ENCODE peak calls at places on chromosome 17, in four cellular contexts. One of them, this sample, is unnamed.

GRCh38 chr17:51166987-51167931 is 1.0 kb downstream of the NME2 start:
- DNase-seq in A549: peak
- DNase-seq in OCI-LY7: peak
- DNase-seq in uterus: no peak
- DNase-seq in this sample: peak

GRCh38 chr17:80795737-80796136 is 195.9 kb upstream of the CHMP6 start:
- DNase-seq in A549: no peak
- DNase-seq in OCI-LY7: no peak
- DNase-seq in uterus: no peak
- DNase-seq in this sample: no peak

GRCh38 chr17:45248132-45248936 is 13.6 kb downstream of the SPATA32 start:
- DNase-seq in A549: peak
- DNase-seq in OCI-LY7: peak
- DNase-seq in uterus: no peak
- DNase-seq in this sample: peak

GRCh38 chr17:44738214-44738906 is 20.4 kb upstream of the ADAM11 start:
- DNase-seq in A549: no peak
- DNase-seq in OCI-LY7: no peak
- DNase-seq in uterus: no peak
- DNase-seq in this sample: peak

GRCh38 chr17:72258711-72259110 is 137.9 kb downstream of the SOX9 start:
- DNase-seq in A549: no peak
- DNase-seq in OCI-LY7: no peak
- DNase-seq in uterus: no peak
- DNase-seq in this sample: no peak

GRCh38 chr17:2271985-2272702 is 31.4 kb downstream of the SMG6 start:
- DNase-seq in A549: no peak
- DNase-seq in OCI-LY7: no peak
- DNase-seq in uterus: no peak
- DNase-seq in this sample: no peak

GRCh38 chr17:1074886-1075665 is 78.1 kb downstream of the TIMM22 start:
- DNase-seq in A549: no peak
- DNase-seq in OCI-LY7: no peak
- DNase-seq in uterus: no peak
- DNase-seq in this sample: no peak

GRCh38 chr17:49521521-49522185 is 26.6 kb downstream of the NGFR start:
- DNase-seq in A549: no peak
- DNase-seq in OCI-LY7: no peak
- DNase-seq in uterus: peak
- DNase-seq in this sample: no peak

GRCh38 chr17:82655038-82655479 is 6.8 kb upstream of the WDR45B start:
- DNase-seq in A549: no peak
- DNase-seq in OCI-LY7: no peak
- DNase-seq in uterus: no peak
- DNase-seq in this sample: no peak

GRCh38 chr17:73155410-73156165 is 9.2 kb upstream of the SSTR2 start:
- DNase-seq in A549: no peak
- DNase-seq in OCI-LY7: no peak
- DNase-seq in uterus: no peak
- DNase-seq in this sample: no peak

GRCh38 chr17:43094129-43094834 is 30.9 kb downstream of the BRCA1 start:
- DNase-seq in A549: no peak
- DNase-seq in OCI-LY7: no peak
- DNase-seq in uterus: no peak
- DNase-seq in this sample: no peak

GRCh38 chr17:74180336-74180735 is 23.1 kb upstream of the RPL38 start:
- DNase-seq in A549: no peak
- DNase-seq in OCI-LY7: no peak
- DNase-seq in uterus: no peak
- DNase-seq in this sample: no peak

GRCh38 chr17:36608794-36609497 is 7.6 kb downstream of the MRM1 start:
- DNase-seq in A549: no peak
- DNase-seq in OCI-LY7: peak
- DNase-seq in uterus: peak
- DNase-seq in this sample: no peak

GRCh38 chr17:81322271-81323082 is 27.4 kb upstream of the SLC38A10 start:
- DNase-seq in A549: peak
- DNase-seq in OCI-LY7: peak
- DNase-seq in uterus: no peak
- DNase-seq in this sample: peak

GRCh38 chr17:2075336-2076056 is 20.6 kb downstream of the HIC1 start:
- DNase-seq in A549: no peak
- DNase-seq in OCI-LY7: no peak
- DNase-seq in uterus: peak
- DNase-seq in this sample: no peak

GRCh38 chr17:70138309-70138865 is 30.9 kb upstream of the KCNJ2 start:
- DNase-seq in A549: no peak
- DNase-seq in OCI-LY7: no peak
- DNase-seq in uterus: no peak
- DNase-seq in this sample: no peak

GRCh38 chr17:8954339-8954738 is 11.2 kb downstream of the PIK3R5 start:
- DNase-seq in A549: no peak
- DNase-seq in OCI-LY7: peak
- DNase-seq in uterus: peak
- DNase-seq in this sample: no peak

GRCh38 chr17:50037321-50038107 is 18.4 kb upstream of the ITGA3 start:
- DNase-seq in A549: no peak
- DNase-seq in OCI-LY7: no peak
- DNase-seq in uterus: peak
- DNase-seq in this sample: no peak

GRCh38 chr17:41782142-41782541 is 4.4 kb downstream of the JUP start:
- DNase-seq in A549: no peak
- DNase-seq in OCI-LY7: no peak
- DNase-seq in uterus: peak
- DNase-seq in this sample: no peak

GRCh38 chr17:72950236-72950931 is 142.1 kb downstream of the SLC39A11 start:
- DNase-seq in A549: no peak
- DNase-seq in OCI-LY7: no peak
- DNase-seq in uterus: no peak
- DNase-seq in this sample: no peak

GRCh38 chr17:33240397-33240796 is 52.7 kb downstream of the ASIC2 start:
- DNase-seq in A549: no peak
- DNase-seq in OCI-LY7: no peak
- DNase-seq in uterus: no peak
- DNase-seq in this sample: no peak

GRCh38 chr17:81931189-81931556 is 3.6 kb upstream of the MAFG start:
- DNase-seq in A549: no peak
- DNase-seq in OCI-LY7: no peak
- DNase-seq in uterus: no peak
- DNase-seq in this sample: no peak

GRCh38 chr17:48283390-48283789 is 146.6 kb downstream of the SKAP1 start:
- DNase-seq in A549: no peak
- DNase-seq in OCI-LY7: no peak
- DNase-seq in uterus: no peak
- DNase-seq in this sample: no peak

GRCh38 chr17:59361386-59361785 is 29.9 kb downstream of the YPEL2 start:
- DNase-seq in A549: no peak
- DNase-seq in OCI-LY7: no peak
- DNase-seq in uterus: no peak
- DNase-seq in this sample: no peak

GRCh38 chr17:66185842-66186241 is 6.1 kb downstream of the CEP112 start:
- DNase-seq in A549: no peak
- DNase-seq in OCI-LY7: no peak
- DNase-seq in uterus: no peak
- DNase-seq in this sample: no peak

GRCh38 chr17:50952889-50953288 is 86.7 kb upstream of the TOB1 start:
- DNase-seq in A549: no peak
- DNase-seq in OCI-LY7: no peak
- DNase-seq in uterus: no peak
- DNase-seq in this sample: no peak

GRCh38 chr17:72494576-72494975 is 373.8 kb downstream of the SOX9 start:
- DNase-seq in A549: no peak
- DNase-seq in OCI-LY7: no peak
- DNase-seq in uterus: no peak
- DNase-seq in this sample: no peak

GRCh38 chr17:12958786-12959185 is 59.0 kb downstream of the ELAC2 start:
- DNase-seq in A549: no peak
- DNase-seq in OCI-LY7: no peak
- DNase-seq in uterus: no peak
- DNase-seq in this sample: no peak

GRCh38 chr17:48610282-48611211 is at the start of gene HOXB7:
- DNase-seq in A549: peak
- DNase-seq in OCI-LY7: peak
- DNase-seq in uterus: no peak
- DNase-seq in this sample: peak

DNA sequence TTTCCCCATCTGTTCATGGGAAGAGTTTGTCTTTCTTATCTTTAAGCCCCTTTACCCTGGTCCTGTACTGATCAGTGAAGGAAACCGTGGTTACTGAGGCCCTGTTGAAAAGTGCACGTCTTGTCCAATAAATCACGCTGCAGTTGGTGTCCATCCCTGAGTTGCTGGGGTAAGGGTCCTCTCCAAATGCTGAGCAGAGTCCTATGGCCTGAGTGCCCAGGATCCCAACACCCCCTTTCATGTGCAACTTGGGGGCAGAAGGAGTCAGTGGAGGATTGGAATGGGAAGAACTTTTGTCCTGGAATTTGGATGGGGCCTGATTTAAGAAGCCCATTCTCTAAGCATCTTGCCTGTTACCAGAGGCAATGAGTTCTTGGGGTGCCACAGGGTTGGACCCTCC is 7.0 kb upstream of the TBX2 start:
- DNase-seq in A549: no peak
- DNase-seq in OCI-LY7: no peak
- DNase-seq in uterus: no peak
- DNase-seq in this sample: no peak
- TF ChIP-seq CTCF in A549: no peak
- TF ChIP-seq CTCF in OCI-LY7: no peak
- TF ChIP-seq CTCF in uterus: no peak
- TF ChIP-seq CTCF in this sample: no peak

GRCh38 chr17:68057531-68057952 is 22.0 kb downstream of the KPNA2 start:
- DNase-seq in A549: no peak
- DNase-seq in OCI-LY7: peak
- DNase-seq in uterus: no peak
- DNase-seq in this sample: no peak
- TF ChIP-seq CTCF in A549: peak
- TF ChIP-seq CTCF in OCI-LY7: peak
- TF ChIP-seq CTCF in uterus: peak
- TF ChIP-seq CTCF in this sample: peak

GRCh38 chr17:75661531-75661930 is 5.4 kb downstream of the RECQL5 start:
- DNase-seq in A549: no peak
- DNase-seq in OCI-LY7: no peak
- DNase-seq in uterus: no peak
- DNase-seq in this sample: no peak
- TF ChIP-seq CTCF in A549: no peak
- TF ChIP-seq CTCF in OCI-LY7: no peak
- TF ChIP-seq CTCF in uterus: no peak
- TF ChIP-seq CTCF in this sample: no peak

DNA sequence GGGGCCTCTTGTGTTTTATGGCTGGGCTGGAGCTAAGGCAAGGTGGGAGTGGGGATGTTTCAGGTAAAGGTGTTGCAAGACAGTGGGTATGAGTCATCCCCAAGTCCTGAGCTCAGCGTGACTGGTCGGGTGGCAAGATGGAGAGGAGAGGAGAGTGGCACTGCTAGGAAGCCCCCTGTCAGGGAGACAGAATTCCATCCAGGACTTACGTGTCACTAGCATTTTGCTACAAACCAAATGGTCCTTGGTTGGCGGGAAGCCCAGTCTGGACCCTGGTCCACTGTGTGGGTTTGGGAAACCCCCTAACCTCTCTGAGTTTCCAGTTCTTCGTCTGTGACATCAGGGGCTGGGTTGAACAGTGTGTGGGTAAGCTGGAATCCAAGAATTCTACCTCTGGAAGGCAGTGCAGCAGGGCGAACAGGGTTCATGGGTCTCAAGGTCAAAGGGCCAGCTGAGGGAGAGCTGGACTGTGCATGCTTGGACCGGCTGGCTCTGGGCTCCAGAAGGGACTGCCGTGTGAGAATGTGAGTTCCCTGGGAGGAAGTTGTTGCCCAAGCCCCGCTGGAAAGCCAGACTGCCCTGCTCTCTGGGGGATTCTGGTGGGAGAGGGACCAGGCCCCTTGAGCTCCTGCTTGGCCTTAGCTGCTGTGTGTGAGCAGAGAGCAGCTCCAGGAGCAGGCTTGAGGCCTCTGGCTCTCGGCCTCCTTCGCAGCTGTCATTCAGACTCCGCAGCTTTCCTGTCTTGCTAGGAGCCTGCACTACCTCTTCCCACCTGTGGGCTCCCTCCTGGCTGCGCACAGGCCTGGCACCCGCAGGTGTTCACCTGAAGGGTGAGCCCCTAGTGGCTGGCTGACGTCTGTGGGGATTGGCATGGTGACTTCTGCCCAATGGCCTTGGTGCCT is 84.5 kb downstream of the NT5M start:
- DNase-seq in A549: peak
- DNase-seq in OCI-LY7: peak
- DNase-seq in uterus: no peak
- DNase-seq in this sample: no peak
- TF ChIP-seq CTCF in A549: peak
- TF ChIP-seq CTCF in OCI-LY7: peak
- TF ChIP-seq CTCF in uterus: no peak
- TF ChIP-seq CTCF in this sample: peak

GRCh38 chr17:37735165-37735564 is 9.7 kb downstream of the HNF1B start:
- DNase-seq in A549: no peak
- DNase-seq in OCI-LY7: no peak
- DNase-seq in uterus: no peak
- DNase-seq in this sample: no peak

GRCh38 chr17:37736428-37736827 is 8.4 kb downstream of the HNF1B start:
- DNase-seq in A549: no peak
- DNase-seq in OCI-LY7: no peak
- DNase-seq in uterus: no peak
- DNase-seq in this sample: no peak

GRCh38 chr17:37737971-37738370 is 6.9 kb downstream of the HNF1B start:
- DNase-seq in A549: no peak
- DNase-seq in OCI-LY7: no peak
- DNase-seq in uterus: no peak
- DNase-seq in this sample: no peak

GRCh38 chr17:37740861-37741260 is 4.0 kb downstream of the HNF1B start:
- DNase-seq in A549: no peak
- DNase-seq in OCI-LY7: no peak
- DNase-seq in uterus: no peak
- DNase-seq in this sample: no peak

GRCh38 chr17:37737081-37737480 is 7.8 kb downstream of the HNF1B start:
- DNase-seq in A549: peak
- DNase-seq in OCI-LY7: no peak
- DNase-seq in uterus: no peak
- DNase-seq in this sample: no peak
- TF ChIP-seq CTCF in A549: peak
- TF ChIP-seq CTCF in OCI-LY7: peak
- TF ChIP-seq CTCF in uterus: no peak
- TF ChIP-seq CTCF in this sample: no peak

DNA sequence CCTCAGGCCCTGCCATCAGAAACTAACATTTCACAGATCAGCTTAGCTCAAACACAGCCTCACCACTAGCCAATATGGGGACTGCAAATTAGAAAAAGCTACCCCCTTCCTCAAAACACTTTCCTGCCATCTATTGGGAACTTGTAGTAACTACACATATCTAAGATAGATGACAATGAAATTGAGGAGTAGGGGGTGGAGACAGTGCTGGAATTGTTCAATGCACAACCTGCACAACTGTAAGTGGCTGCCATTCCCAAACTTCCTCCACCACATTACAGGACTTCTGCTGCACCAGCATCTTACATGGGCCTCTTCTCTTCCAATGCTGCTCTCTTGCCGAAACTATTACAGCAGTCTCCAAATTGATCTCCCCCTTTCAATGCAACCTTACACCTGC is 21.8 kb downstream of the AIPL1 start:
- DNase-seq in A549: peak
- DNase-seq in OCI-LY7: peak
- DNase-seq in uterus: no peak
- DNase-seq in this sample: peak
- TF ChIP-seq CTCF in A549: peak
- TF ChIP-seq CTCF in OCI-LY7: peak
- TF ChIP-seq CTCF in uterus: no peak
- TF ChIP-seq CTCF in this sample: peak

This sample was measured in GM13977.